ENCODE peak calls at places on chromosomes 13 and 19, in six cellular contexts. T is activated T-helper 1 cell treated with Interleukin-2 at 50 U/mL for 16 hours; J is suprapubic skin; U is central memory CD4-positive, alpha-beta T cell; S is central memory CD8-positive, alpha-beta T cell; N is stimulated activated CD4-positive, alpha-beta T cell treated with anti-CD3 and anti-CD28 coated beads, Interleukin-1b, Interleukin-23, amount 100 ng/mL, for 1 hour. Y is an unnamed sample.

GRCh38 chr13:36778083-36778671 is 40.8 kb upstream of the RFXAP start:
- DNase-seq in T (no peak), J (no peak), U (no peak), S (no peak), N (no peak), Y (no peak)

GRCh38 chr19:14413765-14414171 is 5.4 kb downstream of the DDX39A start:
- DNase-seq in T (no peak), J (no peak), U (no peak), S (no peak), N (no peak), Y (no peak)

GRCh38 chr13:101982903-101983302 is 418.9 kb downstream of the FGF14 start:
- DNase-seq in T (no peak), J (no peak), U (no peak), S (no peak), N (no peak), Y (no peak)

GRCh38 chr19:17097593-17098126 is 22.1 kb downstream of the MYO9B start:
- DNase-seq in T (no peak), J (no peak), U (no peak), S (no peak), N (no peak), Y (no peak)

GRCh38 chr19:5038631-5039271 is 69.8 kb downstream of the KDM4B start:
- DNase-seq in T (no peak), J (no peak), U (no peak), S (no peak), N (no peak), Y (no peak)

GRCh38 chr19:1468274-1469199 is 10.5 kb downstream of the C19orf25 start:
- DNase-seq in T (no peak), J (no peak), U (no peak), S (no peak), N (no peak), Y (no peak)

GRCh38 chr19:3368848-3369336 is 2.5 kb downstream of the NFIC start:
- DNase-seq in T (no peak), J (no peak), U (no peak), S (no peak), N (no peak), Y (no peak)

GRCh38 chr13:75752848-75753247 is 116.7 kb downstream of the LMO7 start:
- DNase-seq in T (no peak), J (no peak), U (no peak), S (no peak), N (no peak), Y (no peak)

GRCh38 chr19:18768046-18768771 is 22.9 kb downstream of the COMP start:
- DNase-seq in T (no peak), J (no peak), U (no peak), S (no peak), N (no peak), Y (no peak)

GRCh38 chr13:37791699-37792098 is 77.9 kb downstream of the TRPC4 start:
- DNase-seq in T (no peak), J (no peak), U (no peak), S (no peak), N (no peak), Y (no peak)

GRCh38 chr13:29525757-29526156 is 69.7 kb downstream of the SLC7A1 start:
- DNase-seq in T (no peak), J (peak; percentile 31), U (no peak), S (no peak), N (no peak), Y (no peak)

GRCh38 chr19:44356383-44357111 is at the start of gene ZNF112:
- DNase-seq in T (no peak), J (peak; percentile 88), U (no peak), S (no peak), N (no peak), Y (no peak)

GRCh38 chr19:56141416-56141992 is 417 bp downstream of the ZNF444 start:
- DNase-seq in T (no peak), J (no peak), U (peak; percentile 39), S (peak; percentile 25), N (no peak), Y (no peak)

GRCh38 chr13:90675129-90675528 is 672.4 kb upstream of the MIR17HG start:
- DNase-seq in T (no peak), J (no peak), U (no peak), S (no peak), N (no peak), Y (no peak)

GRCh38 chr13:109233293-109233692 is 553.1 kb downstream of the IRS2 start:
- DNase-seq in T (no peak), J (no peak), U (no peak), S (no peak), N (no peak), Y (no peak)

GRCh38 chr13:98447881-98448641 is 128.8 kb downstream of the STK24 start:
- DNase-seq in T (no peak), J (no peak), U (no peak), S (no peak), N (no peak), Y (no peak)

GRCh38 chr13:50990540-50991506 is 81.2 kb downstream of the RNASEH2B start:
- DNase-seq in T (no peak), J (no peak), U (no peak), S (no peak), N (no peak), Y (no peak)

GRCh38 chr13:33341861-33342452 is 56.4 kb upstream of the STARD13 start:
- DNase-seq in T (no peak), J (no peak), U (no peak), S (no peak), N (no peak), Y (no peak)

GRCh38 chr13:29428310-29428991 is 167.0 kb downstream of the SLC7A1 start:
- DNase-seq in T (no peak), J (no peak), U (no peak), S (no peak), N (no peak), Y (no peak)

GRCh38 chr13:82747948-82748347 is 1134.3 kb downstream of the SLITRK1 start:
- DNase-seq in T (no peak), J (no peak), U (no peak), S (no peak), N (no peak), Y (no peak)

GRCh38 chr13:78192721-78193120 is 274.1 kb upstream of the EDNRB start:
- DNase-seq in T (no peak), J (no peak), U (no peak), S (no peak), N (no peak), Y (no peak)